ENCODE peak calls at places on chromosomes 13 and 19, in four cellular contexts. One of them, this sample, is unnamed.

GRCh38 chr19:52140077-52140710 is 456 bp upstream of the ZNF616 start:
- DNase-seq in NCI-H1092 treated with DMSO at 0.1 percent for 48 hours: no peak
- DNase-seq in stimulated activated CD8-positive, alpha-beta memory T cell treated with anti-CD3 and anti-CD28 coated beads, Interleukin-2, amount 100 ng/mL, for 1 hour: no peak
- DNase-seq in activated naive CD4-positive, alpha-beta T cell treated with Interleukin-2 at 50 U/mL for 16 hours: no peak
- DNase-seq in this sample: no peak

GRCh38 chr19:53511357-53511756 is 26.6 kb upstream of the ZNF331 start:
- DNase-seq in NCI-H1092 treated with DMSO at 0.1 percent for 48 hours: no peak
- DNase-seq in stimulated activated CD8-positive, alpha-beta memory T cell treated with anti-CD3 and anti-CD28 coated beads, Interleukin-2, amount 100 ng/mL, for 1 hour: no peak
- DNase-seq in activated naive CD4-positive, alpha-beta T cell treated with Interleukin-2 at 50 U/mL for 16 hours: no peak
- DNase-seq in this sample: no peak

GRCh38 chr19:41701401-41702075 is 6.9 kb upstream of the CEACAM5 start:
- DNase-seq in NCI-H1092 treated with DMSO at 0.1 percent for 48 hours: peak
- DNase-seq in stimulated activated CD8-positive, alpha-beta memory T cell treated with anti-CD3 and anti-CD28 coated beads, Interleukin-2, amount 100 ng/mL, for 1 hour: no peak
- DNase-seq in activated naive CD4-positive, alpha-beta T cell treated with Interleukin-2 at 50 U/mL for 16 hours: no peak
- DNase-seq in this sample: peak

GRCh38 chr13:49395416-49396277 is 48.2 kb downstream of the CAB39L start:
- DNase-seq in NCI-H1092 treated with DMSO at 0.1 percent for 48 hours: no peak
- DNase-seq in stimulated activated CD8-positive, alpha-beta memory T cell treated with anti-CD3 and anti-CD28 coated beads, Interleukin-2, amount 100 ng/mL, for 1 hour: no peak
- DNase-seq in activated naive CD4-positive, alpha-beta T cell treated with Interleukin-2 at 50 U/mL for 16 hours: no peak
- DNase-seq in this sample: no peak

GRCh38 chr19:42197375-42197817 is 20.1 kb downstream of the DEDD2 start:
- DNase-seq in NCI-H1092 treated with DMSO at 0.1 percent for 48 hours: no peak
- DNase-seq in stimulated activated CD8-positive, alpha-beta memory T cell treated with anti-CD3 and anti-CD28 coated beads, Interleukin-2, amount 100 ng/mL, for 1 hour: no peak
- DNase-seq in activated naive CD4-positive, alpha-beta T cell treated with Interleukin-2 at 50 U/mL for 16 hours: no peak
- DNase-seq in this sample: no peak

GRCh38 chr13:49829715-49830114 is 37.2 kb upstream of the KPNA3 start:
- DNase-seq in NCI-H1092 treated with DMSO at 0.1 percent for 48 hours: no peak
- DNase-seq in stimulated activated CD8-positive, alpha-beta memory T cell treated with anti-CD3 and anti-CD28 coated beads, Interleukin-2, amount 100 ng/mL, for 1 hour: no peak
- DNase-seq in activated naive CD4-positive, alpha-beta T cell treated with Interleukin-2 at 50 U/mL for 16 hours: no peak
- DNase-seq in this sample: no peak

GRCh38 chr13:92994056-92994455 is 232.6 kb upstream of the GPC6 start:
- DNase-seq in NCI-H1092 treated with DMSO at 0.1 percent for 48 hours: no peak
- DNase-seq in stimulated activated CD8-positive, alpha-beta memory T cell treated with anti-CD3 and anti-CD28 coated beads, Interleukin-2, amount 100 ng/mL, for 1 hour: no peak
- DNase-seq in activated naive CD4-positive, alpha-beta T cell treated with Interleukin-2 at 50 U/mL for 16 hours: no peak
- DNase-seq in this sample: no peak

GRCh38 chr13:49996166-49996915 is 501 bp upstream of the TRIM13 start:
- DNase-seq in NCI-H1092 treated with DMSO at 0.1 percent for 48 hours: peak
- DNase-seq in stimulated activated CD8-positive, alpha-beta memory T cell treated with anti-CD3 and anti-CD28 coated beads, Interleukin-2, amount 100 ng/mL, for 1 hour: peak
- DNase-seq in activated naive CD4-positive, alpha-beta T cell treated with Interleukin-2 at 50 U/mL for 16 hours: peak
- DNase-seq in this sample: peak

GRCh38 chr19:47047272-47047930 is 1.0 kb downstream of the TMEM160 start:
- DNase-seq in NCI-H1092 treated with DMSO at 0.1 percent for 48 hours: no peak
- DNase-seq in stimulated activated CD8-positive, alpha-beta memory T cell treated with anti-CD3 and anti-CD28 coated beads, Interleukin-2, amount 100 ng/mL, for 1 hour: no peak
- DNase-seq in activated naive CD4-positive, alpha-beta T cell treated with Interleukin-2 at 50 U/mL for 16 hours: no peak
- DNase-seq in this sample: no peak

GRCh38 chr13:44853641-44854040 is 135.6 kb downstream of the NUFIP1 start:
- DNase-seq in NCI-H1092 treated with DMSO at 0.1 percent for 48 hours: peak
- DNase-seq in stimulated activated CD8-positive, alpha-beta memory T cell treated with anti-CD3 and anti-CD28 coated beads, Interleukin-2, amount 100 ng/mL, for 1 hour: no peak
- DNase-seq in activated naive CD4-positive, alpha-beta T cell treated with Interleukin-2 at 50 U/mL for 16 hours: no peak
- DNase-seq in this sample: no peak

GRCh38 chr13:76038920-76039716 is 403.0 kb downstream of the LMO7 start:
- DNase-seq in NCI-H1092 treated with DMSO at 0.1 percent for 48 hours: no peak
- DNase-seq in stimulated activated CD8-positive, alpha-beta memory T cell treated with anti-CD3 and anti-CD28 coated beads, Interleukin-2, amount 100 ng/mL, for 1 hour: no peak
- DNase-seq in activated naive CD4-positive, alpha-beta T cell treated with Interleukin-2 at 50 U/mL for 16 hours: no peak
- DNase-seq in this sample: no peak

GRCh38 chr19:14432817-14433453 is at the start of gene PKN1:
- DNase-seq in NCI-H1092 treated with DMSO at 0.1 percent for 48 hours: peak
- DNase-seq in stimulated activated CD8-positive, alpha-beta memory T cell treated with anti-CD3 and anti-CD28 coated beads, Interleukin-2, amount 100 ng/mL, for 1 hour: no peak
- DNase-seq in activated naive CD4-positive, alpha-beta T cell treated with Interleukin-2 at 50 U/mL for 16 hours: peak
- DNase-seq in this sample: peak

GRCh38 chr13:113083402-113084061 is 22.1 kb upstream of the F7 start:
- DNase-seq in NCI-H1092 treated with DMSO at 0.1 percent for 48 hours: peak
- DNase-seq in stimulated activated CD8-positive, alpha-beta memory T cell treated with anti-CD3 and anti-CD28 coated beads, Interleukin-2, amount 100 ng/mL, for 1 hour: no peak
- DNase-seq in activated naive CD4-positive, alpha-beta T cell treated with Interleukin-2 at 50 U/mL for 16 hours: no peak
- DNase-seq in this sample: no peak

GRCh38 chr13:114149774-114150740 is 17.6 kb upstream of the RASA3 start:
- DNase-seq in NCI-H1092 treated with DMSO at 0.1 percent for 48 hours: peak
- DNase-seq in stimulated activated CD8-positive, alpha-beta memory T cell treated with anti-CD3 and anti-CD28 coated beads, Interleukin-2, amount 100 ng/mL, for 1 hour: no peak
- DNase-seq in activated naive CD4-positive, alpha-beta T cell treated with Interleukin-2 at 50 U/mL for 16 hours: no peak
- DNase-seq in this sample: peak

GRCh38 chr13:73059460-73060250 is 850 bp downstream of the KLF5 start:
- DNase-seq in NCI-H1092 treated with DMSO at 0.1 percent for 48 hours: peak
- DNase-seq in stimulated activated CD8-positive, alpha-beta memory T cell treated with anti-CD3 and anti-CD28 coated beads, Interleukin-2, amount 100 ng/mL, for 1 hour: peak
- DNase-seq in activated naive CD4-positive, alpha-beta T cell treated with Interleukin-2 at 50 U/mL for 16 hours: peak
- DNase-seq in this sample: peak

GRCh38 chr13:104984296-104984818 is 1551.1 kb downstream of the EFNB2 start:
- DNase-seq in NCI-H1092 treated with DMSO at 0.1 percent for 48 hours: no peak
- DNase-seq in stimulated activated CD8-positive, alpha-beta memory T cell treated with anti-CD3 and anti-CD28 coated beads, Interleukin-2, amount 100 ng/mL, for 1 hour: no peak
- DNase-seq in activated naive CD4-positive, alpha-beta T cell treated with Interleukin-2 at 50 U/mL for 16 hours: peak
- DNase-seq in this sample: peak

GRCh38 chr19:42105358-42105757 is 26.9 kb downstream of the POU2F2 start:
- DNase-seq in NCI-H1092 treated with DMSO at 0.1 percent for 48 hours: no peak
- DNase-seq in stimulated activated CD8-positive, alpha-beta memory T cell treated with anti-CD3 and anti-CD28 coated beads, Interleukin-2, amount 100 ng/mL, for 1 hour: no peak
- DNase-seq in activated naive CD4-positive, alpha-beta T cell treated with Interleukin-2 at 50 U/mL for 16 hours: no peak
- DNase-seq in this sample: no peak

GRCh38 chr13:110916671-110917142 is 1.8 kb upstream of the ANKRD10 start:
- DNase-seq in NCI-H1092 treated with DMSO at 0.1 percent for 48 hours: no peak
- DNase-seq in stimulated activated CD8-positive, alpha-beta memory T cell treated with anti-CD3 and anti-CD28 coated beads, Interleukin-2, amount 100 ng/mL, for 1 hour: no peak
- DNase-seq in activated naive CD4-positive, alpha-beta T cell treated with Interleukin-2 at 50 U/mL for 16 hours: no peak
- DNase-seq in this sample: no peak